ENCODE peak calls at places on chromosome 10, in four cellular contexts. I is WTC11, Y is A549, T is K562. N is an unnamed sample.

GRCh38 chr10:42864575-42864974 is 82.0 kb downstream of the BMS1 start:
- DNase-seq in Y (peak), T (no peak), I (peak), N (peak)

GRCh38 chr10:29387269-29387668 is 98.4 kb downstream of the LYZL1 start:
- DNase-seq in I (no peak), Y (no peak), T (no peak), N (no peak)

GRCh38 chr10:133277993-133278576 is 1.4 kb upstream of the ADAM8 start:
- DNase-seq in T (no peak), I (no peak), Y (no peak), N (no peak)

GRCh38 chr10:28137907-28138880 is 139.3 kb upstream of the ODAD2 start:
- DNase-seq in Y (no peak), T (no peak), I (no peak), N (peak)

GRCh38 chr10:24722131-24722675 is 1.5 kb downstream of the ARHGAP21 start:
- DNase-seq in T (no peak), I (no peak), Y (peak), N (peak)

GRCh38 chr10:92575961-92576360 is 2.1 kb upstream of the IDE start:
- DNase-seq in Y (peak), T (no peak), I (no peak), N (peak)

GRCh38 chr10:48478980-48479811 is 125.7 kb downstream of the ARHGAP22 start:
- DNase-seq in Y (no peak), I (no peak), T (no peak), N (no peak)

GRCh38 chr10:86110156-86110786 is 256.3 kb downstream of the GRID1 start:
- DNase-seq in T (peak), Y (no peak), I (peak), N (no peak)

GRCh38 chr10:79209340-79209739 is 137.9 kb upstream of the PPIF start:
- DNase-seq in Y (no peak), T (no peak), I (no peak), N (no peak)
- TF ChIP-seq USF2 in Y (no peak), T (no peak), I (no peak), N (no peak)

GRCh38 chr10:121994429-121994881 is 5.5 kb downstream of the TACC2 start:
- DNase-seq in I (peak), T (no peak), Y (no peak), N (no peak)
- TF ChIP-seq USF2 in I (no peak), T (no peak), Y (no peak), N (no peak)

GRCh38 chr10:68871105-68871711 is 29.9 kb upstream of the DDX50 start:
- DNase-seq in T (no peak), I (no peak), Y (peak), N (peak)
- TF ChIP-seq USF2 in T (no peak), I (no peak), Y (no peak), N (no peak)

GRCh38 chr10:90925078-90926029 is 4.5 kb upstream of the ANKRD1 start:
- DNase-seq in Y (no peak), I (peak), T (no peak), N (no peak)
- TF ChIP-seq USF2 in Y (no peak), I (no peak), T (no peak), N (no peak)

GRCh38 chr10:116265686-116266085 is 7.3 kb downstream of the GFRA1 start:
- DNase-seq in I (no peak), T (no peak), Y (no peak), N (no peak)

GRCh38 chr10:116264296-116264695 is 8.7 kb downstream of the GFRA1 start:
- DNase-seq in I (no peak), T (no peak), Y (no peak), N (no peak)

GRCh38 chr10:116259638-116260037 is 13.4 kb downstream of the GFRA1 start:
- DNase-seq in I (no peak), T (no peak), Y (no peak), N (no peak)

GRCh38 chr10:116268976-116269375 is 4.0 kb downstream of the GFRA1 start:
- DNase-seq in I (no peak), T (no peak), Y (peak), N (no peak)

DNA sequence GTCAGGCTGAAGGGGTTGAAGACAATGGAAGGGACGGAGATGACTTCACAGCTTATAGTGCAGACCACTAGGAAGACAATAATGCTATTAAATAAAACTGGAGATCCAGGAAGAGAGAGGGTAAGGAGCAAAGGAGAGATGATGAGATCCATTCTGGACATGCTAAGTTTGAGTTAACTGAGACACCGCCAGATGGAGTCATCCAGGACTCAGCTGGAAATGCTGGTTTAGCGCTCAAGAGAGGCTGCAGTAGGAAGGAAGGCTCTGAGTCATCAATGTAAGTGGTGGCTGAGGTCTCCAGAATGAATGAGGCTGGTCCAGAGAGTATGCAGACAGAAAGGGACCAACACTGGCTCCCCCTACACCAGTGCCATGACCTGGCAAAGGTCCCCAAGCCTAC is 9.1 kb downstream of the GFRA1 start:
- DNase-seq in Y (no peak), T (no peak), I (no peak), N (peak)
- TF ChIP-seq USF2 in Y (no peak), T (no peak), I (no peak), N (no peak)

GRCh38 chr10:127161482-127161881 is 34.9 kb downstream of the INSYN2A start:
- DNase-seq in Y (no peak), I (no peak), T (no peak), N (no peak)
- TF ChIP-seq USF2 in Y (no peak), I (no peak), T (no peak), N (no peak)

DNA sequence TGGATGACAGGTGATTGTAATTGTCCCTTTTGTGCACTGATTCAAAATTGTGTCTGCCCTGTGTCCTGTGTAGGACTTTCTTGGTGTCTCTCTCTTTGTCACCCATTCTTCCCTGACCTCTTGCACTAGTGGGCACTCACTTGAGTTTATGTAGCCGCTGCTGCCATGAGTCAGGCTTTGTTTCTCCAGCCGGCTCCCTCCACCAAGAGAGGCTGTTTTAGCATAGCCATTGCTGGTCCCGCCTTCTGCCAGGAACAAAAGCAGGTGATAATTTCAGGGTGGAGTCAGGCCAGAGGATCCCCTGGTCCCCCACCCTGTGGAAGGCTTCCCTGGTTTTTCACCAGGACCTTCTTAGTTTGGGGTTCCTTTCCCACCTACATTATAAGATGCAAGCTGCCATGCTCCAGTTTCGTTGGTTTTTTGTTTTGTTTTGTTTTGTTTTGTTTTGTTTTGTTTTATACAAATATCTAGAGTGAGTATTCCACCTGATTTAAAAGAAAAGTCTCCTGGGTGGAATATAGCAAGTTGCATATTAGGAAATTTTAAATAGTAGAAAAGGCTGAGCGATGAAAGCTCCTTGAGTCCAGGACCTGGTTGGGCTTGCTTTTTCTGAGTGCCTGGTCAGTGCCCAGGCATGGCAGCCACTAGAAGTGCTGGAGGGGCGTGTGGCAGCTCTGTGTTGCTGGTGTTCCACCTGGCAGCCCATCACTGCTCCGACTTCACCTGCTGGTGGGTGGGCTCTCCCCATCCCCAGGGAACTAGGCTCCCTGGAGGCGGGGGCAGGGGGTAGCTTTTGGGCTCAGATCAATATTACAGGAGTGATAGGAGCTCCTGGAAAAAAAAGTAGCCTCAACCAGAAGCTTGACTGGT is 8.2 kb downstream of the COL17A1 start:
- DNase-seq in I (peak), T (no peak), Y (no peak), N (no peak)
- TF ChIP-seq USF2 in I (no peak), T (no peak), Y (no peak), N (no peak)

GRCh38 chr10:121975295-121976086 is 474 bp upstream of the NSMCE4A start:
- DNase-seq in T (no peak), I (no peak), Y (no peak), N (no peak)
- TF ChIP-seq USF2 in T (no peak), I (no peak), Y (no peak), N (no peak)

DNA sequence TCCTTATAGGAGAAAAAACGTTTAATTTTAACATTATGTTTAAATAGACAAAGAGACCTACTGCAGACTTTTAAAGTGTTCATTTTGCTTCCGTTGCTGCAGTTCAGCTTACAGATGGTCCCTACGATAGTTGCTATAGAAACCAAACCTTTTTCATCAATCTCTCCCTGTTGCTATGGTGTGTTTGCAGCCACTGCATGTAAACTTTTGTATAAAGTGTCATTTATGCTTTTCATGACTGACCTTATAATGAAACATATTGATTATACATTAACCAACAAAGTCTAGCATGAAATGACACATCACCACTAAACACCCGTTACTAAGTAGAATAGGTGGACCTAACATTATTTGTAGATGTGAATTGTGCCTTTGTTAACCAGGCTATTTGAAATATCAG is 63.8 kb downstream of the CACNB2 start:
- DNase-seq in Y (no peak), I (no peak), T (no peak), N (no peak)
- TF ChIP-seq USF2 in Y (no peak), I (no peak), T (no peak), N (no peak)